ENCODE peak calls at places on chromosomes 1 and 21, in seven cellular contexts. O is GM13977, H is stomach, R is A549, A is mucosa of gallbladder, S is GM12892, Z is M059J. I is an unnamed sample.

GRCh38 chr1:109240158-109241152 is 8.9 kb upstream of the CELSR2 start:
- DNase-seq in Z (peak), A (no peak), H (peak), S (peak), O (no peak), R (no peak), I (peak)

GRCh38 chr1:12346483-12347155 is 116.8 kb downstream of the VPS13D start:
- DNase-seq in S (no peak), H (no peak), A (no peak), O (no peak), Z (no peak), R (no peak), I (no peak)

GRCh38 chr1:99640672-99641071 is 5.2 kb upstream of the PALMD start:
- DNase-seq in H (no peak), S (no peak), Z (peak), O (no peak), A (no peak), R (no peak), I (no peak)

GRCh38 chr1:161473363-161473762 is 31.9 kb upstream of the FCGR2A start:
- DNase-seq in A (no peak), O (no peak), Z (peak), R (no peak), H (no peak), S (no peak), I (peak)

GRCh38 chr1:155178441-155179106 is 4.9 kb downstream of the TRIM46 start:
- DNase-seq in H (peak), R (no peak), A (no peak), Z (no peak), O (no peak), S (peak), I (no peak)

GRCh38 chr1:77394166-77394565 is 112.3 kb downstream of the AK5 start:
- DNase-seq in H (no peak), S (no peak), Z (peak), R (no peak), O (no peak), A (no peak), I (peak)

GRCh38 chr1:31701137-31701736 is 2.6 kb downstream of the COL16A1 start:
- DNase-seq in A (peak), O (no peak), H (peak), R (peak), S (no peak), Z (peak), I (peak)

GRCh38 chr1:234980657-234981396 is 147.8 kb downstream of the TOMM20 start:
- DNase-seq in Z (peak), O (peak), A (peak), S (peak), R (peak), H (peak), I (peak)

GRCh38 chr1:223031690-223032601 is 111.1 kb downstream of the TLR5 start:
- DNase-seq in H (no peak), R (no peak), Z (peak), S (no peak), A (peak), O (no peak), I (peak)

GRCh38 chr1:228986093-228986904 is 251.0 kb downstream of the RHOU start:
- DNase-seq in O (no peak), R (no peak), A (peak), Z (no peak), S (no peak), H (peak), I (peak)

GRCh38 chr21:44485254-44485793 is 30.0 kb downstream of the LRRC3 start:
- DNase-seq in O (no peak), H (no peak), A (peak), Z (peak), R (peak), S (no peak), I (no peak)

GRCh38 chr1:247445775-247446364 is 12.0 kb downstream of the OR2B11 start:
- DNase-seq in O (no peak), R (no peak), A (peak), Z (no peak), S (no peak), H (no peak), I (no peak)

GRCh38 chr21:44764319-44765230 is 37.0 kb downstream of the UBE2G2 start:
- DNase-seq in S (peak), R (no peak), A (no peak), H (no peak), Z (no peak), O (no peak), I (peak)

GRCh38 chr1:63671514-63671913 is 78.3 kb downstream of the PGM1 start:
- DNase-seq in R (no peak), A (no peak), O (no peak), Z (no peak), S (no peak), H (no peak), I (no peak)

GRCh38 chr1:153534226-153534932 is 1.4 kb downstream of the S100A6 start:
- DNase-seq in Z (peak), O (no peak), R (peak), A (no peak), H (no peak), S (no peak), I (peak)

GRCh38 chr1:46575300-46575699 is 23.9 kb upstream of the KNCN start:
- DNase-seq in S (no peak), R (no peak), Z (no peak), H (no peak), O (no peak), A (no peak), I (no peak)

GRCh38 chr1:240768979-240769378 is 157.0 kb upstream of the GREM2 start:
- DNase-seq in A (no peak), O (no peak), R (no peak), S (no peak), Z (peak), H (no peak), I (no peak)

GRCh38 chr1:226519741-226520598 is 28.6 kb upstream of the STUM start:
- DNase-seq in A (no peak), S (no peak), R (no peak), O (no peak), Z (no peak), H (no peak), I (no peak)

GRCh38 chr21:31203371-31204054 is 140.5 kb downstream of the TIAM1 start:
- DNase-seq in A (no peak), S (no peak), O (no peak), R (no peak), Z (no peak), H (no peak), I (peak)

GRCh38 chr21:41945982-41946381 is 7.8 kb downstream of the C2CD2 start:
- DNase-seq in H (no peak), A (no peak), O (no peak), Z (no peak), S (no peak), R (no peak), I (no peak)

GRCh38 chr1:64263335-64263734 is 59.9 kb downstream of the UBE2U start:
- DNase-seq in Z (peak), H (no peak), R (no peak), O (no peak), S (no peak), A (no peak), I (peak)

GRCh38 chr1:231039161-231040018 is 664 bp downstream of the FAM89A start:
- DNase-seq in Z (peak), O (peak), S (peak), A (no peak), H (no peak), R (peak), I (peak)

GRCh38 chr21:30209571-30209970 is 6.3 kb downstream of the CLDN8 start:
- DNase-seq in S (no peak), Z (peak), O (no peak), A (no peak), R (no peak), H (no peak), I (no peak)

GRCh38 chr1:7218210-7218832 is 433.1 kb downstream of the CAMTA1 start:
- DNase-seq in A (peak), Z (peak), R (peak), O (peak), H (no peak), S (no peak), I (peak)

I was measured in GM23248.